ENCODE peak calls at places on chromosomes 3 and 15, in four cellular contexts. One of them, this sample, is unnamed.

GRCh38 chr15:41230345-41230649 is 260 bp downstream of the EXD1 start:
- DNase-seq in tibial nerve: no peak
- DNase-seq in mucosa of descending colon: no peak
- DNase-seq in HT-29: no peak
- DNase-seq in this sample: no peak

GRCh38 chr15:65032823-65033537 is 3.5 kb upstream of the MTFMT start:
- DNase-seq in mucosa of descending colon: peak
- DNase-seq in HT-29: peak
- DNase-seq in tibial nerve: no peak
- DNase-seq in this sample: peak

GRCh38 chr3:34955684-34956083 is 683.6 kb upstream of the ARPP21 start:
- DNase-seq in mucosa of descending colon: no peak
- DNase-seq in tibial nerve: no peak
- DNase-seq in HT-29: no peak
- DNase-seq in this sample: no peak

GRCh38 chr3:102189564-102190339 is 245.1 kb upstream of the ZPLD1 start:
- DNase-seq in mucosa of descending colon: no peak
- DNase-seq in tibial nerve: no peak
- DNase-seq in HT-29: no peak
- DNase-seq in this sample: no peak

GRCh38 chr3:16885948-16886683 is 1.4 kb downstream of the PLCL2 start:
- DNase-seq in HT-29: no peak
- DNase-seq in tibial nerve: no peak
- DNase-seq in mucosa of descending colon: no peak
- DNase-seq in this sample: no peak

GRCh38 chr15:82139823-82140268 is 94.0 kb upstream of the MEX3B start:
- DNase-seq in HT-29: peak
- DNase-seq in mucosa of descending colon: no peak
- DNase-seq in tibial nerve: no peak
- DNase-seq in this sample: peak

GRCh38 chr3:174330303-174330702 is 528.8 kb upstream of the NAALADL2 start:
- DNase-seq in mucosa of descending colon: no peak
- DNase-seq in HT-29: no peak
- DNase-seq in tibial nerve: no peak
- DNase-seq in this sample: no peak

GRCh38 chr15:76964157-76964556 is 30.8 kb upstream of the PSTPIP1 start:
- DNase-seq in mucosa of descending colon: no peak
- DNase-seq in HT-29: no peak
- DNase-seq in tibial nerve: no peak
- DNase-seq in this sample: no peak

GRCh38 chr15:74144153-74144775 is 13.9 kb downstream of the ISLR2 start:
- DNase-seq in tibial nerve: no peak
- DNase-seq in HT-29: peak
- DNase-seq in mucosa of descending colon: no peak
- DNase-seq in this sample: peak

GRCh38 chr15:85839637-85840036 is 44.9 kb upstream of the KLHL25 start:
- DNase-seq in tibial nerve: no peak
- DNase-seq in HT-29: no peak
- DNase-seq in mucosa of descending colon: no peak
- DNase-seq in this sample: no peak

GRCh38 chr3:159792070-159792469 is 196.6 kb upstream of the IL12A start:
- DNase-seq in mucosa of descending colon: no peak
- DNase-seq in HT-29: no peak
- DNase-seq in tibial nerve: no peak
- DNase-seq in this sample: no peak

GRCh38 chr3:113695818-113696645 is at the start of gene USF3:
- DNase-seq in tibial nerve: peak
- DNase-seq in HT-29: peak
- DNase-seq in mucosa of descending colon: peak
- DNase-seq in this sample: peak

GRCh38 chr15:89395996-89396395 is 61.4 kb upstream of the POLG start:
- DNase-seq in HT-29: no peak
- DNase-seq in tibial nerve: no peak
- DNase-seq in mucosa of descending colon: no peak
- DNase-seq in this sample: no peak

GRCh38 chr3:132290833-132291232 is 26.4 kb upstream of the ACP3 start:
- DNase-seq in mucosa of descending colon: no peak
- DNase-seq in tibial nerve: peak
- DNase-seq in HT-29: no peak
- DNase-seq in this sample: peak

GRCh38 chr3:134352031-134352671 is 22.1 kb downstream of the AMOTL2 start:
- DNase-seq in mucosa of descending colon: no peak
- DNase-seq in HT-29: no peak
- DNase-seq in tibial nerve: no peak
- DNase-seq in this sample: no peak

GRCh38 chr15:76341366-76342045 is 4.9 kb downstream of the ISL2 start:
- DNase-seq in HT-29: peak
- DNase-seq in mucosa of descending colon: peak
- DNase-seq in tibial nerve: no peak
- DNase-seq in this sample: no peak

GRCh38 chr15:56973463-56973862 is 55.0 kb downstream of the TCF12 start:
- DNase-seq in mucosa of descending colon: no peak
- DNase-seq in tibial nerve: no peak
- DNase-seq in HT-29: no peak
- DNase-seq in this sample: no peak

GRCh38 chr3:194481103-194481502 is 5.7 kb downstream of the ATP13A3 start:
- DNase-seq in HT-29: no peak
- DNase-seq in tibial nerve: no peak
- DNase-seq in mucosa of descending colon: no peak
- DNase-seq in this sample: no peak

GRCh38 chr3:61908344-61908743 is 347.0 kb downstream of the PTPRG start:
- DNase-seq in HT-29: no peak
- DNase-seq in tibial nerve: no peak
- DNase-seq in mucosa of descending colon: no peak
- DNase-seq in this sample: no peak